ENCODE peak calls at places on chromosomes 2 and 18, in four cellular contexts. M is IMR-90, P is sigmoid colon, Q is fibroblast of lung. L is an unnamed sample.
A peak's percentile ranks its signal among the peaks of the same experiment; 100 is the strongest.

GRCh38 chr2:94877129-94877528 is 5.9 kb downstream of the TEKT4 start:
- DNase-seq in M (no peak), P (no peak), Q (no peak), L (no peak)

GRCh38 chr2:164560181-164560792 is 61.0 kb downstream of the GRB14 start:
- DNase-seq in M (peak; percentile 16), P (no peak), Q (peak; percentile 33), L (no peak)

GRCh38 chr2:20520128-20520527 is 73.3 kb downstream of the RHOB start:
- DNase-seq in M (no peak), P (peak; percentile 37), Q (no peak), L (no peak)

GRCh38 chr18:32802606-32803451 is 30.0 kb upstream of the KLHL14 start:
- DNase-seq in M (no peak), P (no peak), Q (no peak), L (no peak)

GRCh38 chr2:142815375-142815774 is 62.1 kb upstream of the KYNU start:
- DNase-seq in M (no peak), P (no peak), Q (no peak), L (no peak)

GRCh38 chr2:64259301-64259700 is 115.1 kb upstream of the PELI1 start:
- DNase-seq in M (no peak), P (no peak), Q (peak; percentile 25), L (no peak)

GRCh38 chr2:125405816-125406215 is 1250.1 kb upstream of the GYPC start:
- DNase-seq in M (peak; percentile 97), P (no peak), Q (peak; percentile 97), L (no peak)

GRCh38 chr2:111106720-111107119 is 14.0 kb upstream of the BCL2L11 start:
- DNase-seq in M (no peak), P (no peak), Q (no peak), L (no peak)

GRCh38 chr18:73479472-73479871 is 611.7 kb upstream of the NETO1 start:
- DNase-seq in M (peak; percentile 63), P (no peak), Q (peak; percentile 34), L (no peak)

GRCh38 chr2:227325824-227326195 is 759 bp downstream of the MFF start:
- DNase-seq in M (peak; percentile 55), P (peak; percentile 66), Q (peak; percentile 51), L (peak; percentile 62)

GRCh38 chr18:50797147-50797546 is 22.7 kb downstream of the MRO start:
- DNase-seq in M (no peak), P (no peak), Q (no peak), L (peak; percentile 56)

GRCh38 chr2:44291281-44292248 is 16.3 kb downstream of the SLC3A1 start:
- DNase-seq in M (peak; percentile 75), P (no peak), Q (peak; percentile 64), L (peak; percentile 77)

GRCh38 chr2:43884674-43885073 is 45.9 kb downstream of the ABCG8 start:
- DNase-seq in M (no peak), P (no peak), Q (no peak), L (no peak)

GRCh38 chr2:147806846-147807245 is 38.0 kb upstream of the ACVR2A start:
- DNase-seq in M (peak; percentile 19), P (no peak), Q (no peak), L (no peak)

GRCh38 chr18:29838556-29838955 is 1204.0 kb downstream of the DSC3 start:
- DNase-seq in M (no peak), P (no peak), Q (no peak), L (no peak)

GRCh38 chr2:78541451-78542267 is 483.8 kb upstream of the REG3G start:
- DNase-seq in M (no peak), P (no peak), Q (no peak), L (no peak)

GRCh38 chr18:10536270-10536669 is 10.4 kb downstream of the NAPG start:
- DNase-seq in M (peak; percentile 44), P (no peak), Q (no peak), L (no peak)

GRCh38 chr2:42266236-42266635 is 94.8 kb downstream of the COX7A2L start:
- DNase-seq in M (no peak), P (no peak), Q (no peak), L (no peak)

GRCh38 chr2:43169987-43170732 is 56.2 kb downstream of the ZFP36L2 start:
- DNase-seq in M (no peak), P (no peak), Q (no peak), L (peak; percentile 59)

GRCh38 chr2:85712849-85713612 is 18.9 kb downstream of the GNLY start:
- DNase-seq in M (peak; percentile 81), P (no peak), Q (peak; percentile 86), L (no peak)

GRCh38 chr2:126736133-126736874 is 80.3 kb downstream of the GYPC start:
- DNase-seq in M (peak; percentile 40), P (no peak), Q (peak; percentile 67), L (no peak)

GRCh38 chr2:168712053-168712452 is 90.4 kb upstream of the NOSTRIN start:
- DNase-seq in M (no peak), P (no peak), Q (no peak), L (no peak)

GRCh38 chr2:73291461-73292315 is 1.7 kb downstream of the EGR4 start:
- DNase-seq in M (no peak), P (no peak), Q (no peak), L (no peak)

GRCh38 chr2:118310016-118310877 is 222.0 kb downstream of the INSIG2 start:
- DNase-seq in M (peak; percentile 8), P (no peak), Q (peak; percentile 53), L (no peak)

GRCh38 chr18:62179213-62179612 is 7.6 kb downstream of the PIGN start:
- DNase-seq in M (no peak), P (no peak), Q (no peak), L (no peak)

GRCh38 chr18:55286257-55286825 is 301.7 kb downstream of the TCF4 start:
- DNase-seq in M (no peak), P (no peak), Q (no peak), L (no peak)

GRCh38 chr2:157853211-157853610 is 22.9 kb downstream of the ACVR1 start:
- DNase-seq in M (no peak), P (no peak), Q (no peak), L (no peak)

GRCh38 chr18:35811896-35812295 is 160.6 kb upstream of the RMP24 start:
- DNase-seq in M (no peak), P (no peak), Q (no peak), L (no peak)

GRCh38 chr2:133887676-133888040 is 319.4 kb upstream of the NCKAP5 start:
- DNase-seq in M (no peak), P (no peak), Q (no peak), L (no peak)

GRCh38 chr2:105929506-105929905 is 184.8 kb downstream of the NCK2 start:
- DNase-seq in M (no peak), P (no peak), Q (no peak), L (no peak)

GRCh38 chr2:237604391-237604790 is 13.9 kb upstream of the RAB17 start:
- DNase-seq in M (no peak), P (no peak), Q (no peak), L (no peak)
- H3K27ac ChIP-seq in M (no peak overlapping the region), P (no peak overlapping the region), Q (no peak overlapping the region), L (no peak overlapping the region)

DNA sequence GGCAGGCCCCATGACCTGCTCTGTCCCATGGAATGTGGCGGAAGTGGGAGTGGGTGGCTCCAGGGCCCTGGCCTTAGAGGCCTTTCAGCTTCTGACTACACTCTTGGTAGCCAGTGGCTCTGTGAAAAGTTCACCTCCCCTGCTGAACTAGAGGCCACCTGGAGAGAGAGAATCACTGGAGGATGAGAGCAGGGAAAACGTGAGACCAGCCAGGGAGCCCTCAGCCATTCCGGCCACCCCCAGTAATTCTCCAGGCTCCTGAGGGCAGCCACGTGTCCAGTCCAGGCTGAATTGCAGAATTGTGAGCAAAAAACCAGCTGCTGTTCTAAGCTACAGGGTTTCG is 10.5 kb downstream of the COLEC12 start:
- DNase-seq in M (no peak), P (no peak), Q (no peak), L (no peak)
- H3K27ac ChIP-seq in M (no peak overlapping the region), P (no peak overlapping the region), Q (no peak overlapping the region), L (no peak overlapping the region)

GRCh38 chr2:60294901-60295590 is 258.4 kb downstream of the BCL11A start:
- DNase-seq in M (no peak), P (no peak), Q (no peak), L (no peak)

GRCh38 chr2:60292242-60292641 is 261.2 kb downstream of the BCL11A start:
- DNase-seq in M (no peak), P (no peak), Q (no peak), L (no peak)

GRCh38 chr2:60297296-60298010 is 256.0 kb downstream of the BCL11A start:
- DNase-seq in M (no peak), P (no peak), Q (no peak), L (no peak)

GRCh38 chr2:60296219-60296955 is 257.1 kb downstream of the BCL11A start:
- DNase-seq in M (no peak), P (no peak), Q (no peak), L (no peak)

DNA sequence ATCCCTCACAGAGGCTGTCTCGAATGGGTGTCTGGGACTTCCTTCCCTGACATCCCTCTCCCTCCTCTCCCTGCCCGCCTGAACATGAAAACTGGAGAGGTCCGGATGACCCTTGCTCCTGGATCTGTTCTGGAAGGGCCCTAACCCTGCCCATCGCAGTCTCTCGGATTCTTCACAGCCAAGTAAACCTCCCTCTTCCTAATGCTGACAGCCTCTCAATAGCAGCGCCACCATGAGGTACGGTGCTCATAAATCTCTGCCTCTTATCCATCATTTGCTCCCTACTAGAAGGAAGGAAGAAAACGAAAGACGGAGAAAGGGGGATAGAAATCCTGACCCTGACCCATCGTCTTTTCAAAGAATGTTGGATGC is 257.9 kb downstream of the BCL11A start:
- DNase-seq in M (no peak), P (no peak), Q (no peak), L (no peak)
- H3K27ac ChIP-seq in M (no peak overlapping the region), P (no peak overlapping the region), Q (no peak overlapping the region), L (no peak overlapping the region)

DNA sequence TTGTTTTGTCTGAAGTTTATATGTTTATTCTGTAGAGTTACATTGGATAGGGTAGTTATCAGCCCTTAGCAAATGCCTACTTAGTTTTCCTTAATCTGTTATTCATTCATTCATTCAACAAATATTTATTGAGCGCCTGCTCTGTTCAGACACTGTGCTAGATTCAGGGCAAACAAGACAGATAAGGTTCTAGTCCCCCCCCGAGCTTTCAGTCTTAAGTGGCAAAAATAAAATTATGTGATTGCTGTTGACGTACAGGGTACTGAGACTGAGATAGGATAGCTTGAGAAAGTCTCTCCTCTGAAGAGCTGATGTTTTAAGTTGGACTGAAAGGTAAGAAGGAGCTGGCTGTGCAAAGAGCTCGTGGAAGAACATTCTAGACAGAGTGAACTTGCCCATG is 58.7 kb downstream of the CRIM1 start:
- DNase-seq in M (no peak), P (no peak), Q (no peak), L (no peak)
- H3K27ac ChIP-seq in M (peak overlapping the region; percentile 7), P (no peak overlapping the region), Q (peak overlapping the region; percentile 1), L (no peak overlapping the region)